ENCODE peak calls at places on chromosomes 6 and 20, in six cellular contexts. H is fibroblast of mammary gland; Q is astrocyte; T is HFFc6; F is natural killer cell; V is activated CD8-positive, alpha-beta T cell treated with anti-CD3 and anti-CD28 coated beads for 36 hours. S is an unnamed sample.

GRCh38 chr6:148118303-148118702 is 224.3 kb upstream of the SASH1 start:
- DNase-seq in H (no peak), Q (no peak), T (no peak), F (no peak), V (no peak), S (no peak)

GRCh38 chr6:53101006-53101405 is 35.8 kb downstream of the FBXO9 start:
- DNase-seq in H (no peak), Q (no peak), T (no peak), F (no peak), V (no peak), S (no peak)

GRCh38 chr20:2206957-2207769 is 88.6 kb upstream of the TGM3 start:
- DNase-seq in H (peak; percentile 41), Q (peak; percentile 18), T (peak; percentile 66), F (peak; percentile 59), V (peak; percentile 86), S (peak; percentile 90)

GRCh38 chr6:31246051-31246495 is 25.8 kb downstream of the HLA-C start:
- DNase-seq in H (peak; percentile 82), Q (peak; percentile 64), T (peak; percentile 81), F (no peak), V (no peak), S (peak; percentile 85)

GRCh38 chr6:134174790-134175531 is 122.5 kb upstream of the SLC2A12 start:
- DNase-seq in H (peak; percentile 84), Q (peak; percentile 71), T (peak; percentile 85), F (peak; percentile 84), V (peak; percentile 94), S (peak; percentile 89)

GRCh38 chr20:41135187-41135887 is 2.0 kb upstream of the PLCG1 start:
- DNase-seq in H (peak; percentile 30), Q (no peak), T (no peak), F (peak; percentile 48), V (peak; percentile 80), S (peak; percentile 52)

GRCh38 chr6:2477723-2478122 is 232.3 kb upstream of the GMDS start:
- DNase-seq in H (no peak), Q (no peak), T (no peak), F (no peak), V (no peak), S (no peak)

GRCh38 chr6:54846857-54847721 is 518 bp downstream of the FAM83B start:
- DNase-seq in H (no peak), Q (no peak), T (no peak), F (no peak), V (no peak), S (peak; percentile 4)

GRCh38 chr20:11473971-11474370 is 443.7 kb upstream of the BTBD3 start:
- DNase-seq in H (no peak), Q (peak; percentile 13), T (no peak), F (no peak), V (no peak), S (no peak)

GRCh38 chr6:146871613-146872465 is 273.1 kb downstream of the ADGB start:
- DNase-seq in H (peak; percentile 89), Q (peak; percentile 78), T (no peak), F (no peak), V (no peak), S (no peak)

GRCh38 chr20:44552950-44553908 is 29.1 kb upstream of the PKIG start:
- DNase-seq in H (peak; percentile 96), Q (peak; percentile 90), T (peak; percentile 74), F (no peak), V (no peak), S (peak; percentile 87)

GRCh38 chr6:47599512-47599911 is 98.9 kb upstream of the ADGRF4 start:
- DNase-seq in H (no peak), Q (no peak), T (no peak), F (no peak), V (no peak), S (no peak)

GRCh38 chr6:134675110-134676038 is 274.5 kb downstream of the ALDH8A1 start:
- DNase-seq in H (peak; percentile 45), Q (no peak), T (no peak), F (no peak), V (no peak), S (no peak)

GRCh38 chr20:63741676-63742380 is 2.3 kb downstream of the SLC2A4RG start:
- DNase-seq in H (no peak), Q (no peak), T (no peak), F (no peak), V (no peak), S (no peak)

GRCh38 chr20:63741354-63741675 is 1.7 kb downstream of the SLC2A4RG start:
- DNase-seq in H (no peak), Q (no peak), T (no peak), F (no peak), V (no peak), S (no peak)

GRCh38 chr20:63739129-63740069 is at the start of gene SLC2A4RG:
- DNase-seq in H (peak; percentile 57), Q (peak; percentile 34), T (peak; percentile 28), F (peak; percentile 53), V (peak; percentile 60), S (peak; percentile 78)

GRCh38 chr20:63740070-63740500 is 509 bp downstream of the SLC2A4RG start:
- DNase-seq in H (peak; percentile 17), Q (no peak), T (no peak), F (peak; percentile 51), V (peak; percentile 49), S (peak; percentile 23)

GRCh38 chr20:63740501-63741353 is 1.2 kb downstream of the SLC2A4RG start:
- DNase-seq in H (peak; percentile 89), Q (peak; percentile 72), T (peak; percentile 86), F (no peak), V (peak; percentile 62), S (peak; percentile 97)
- TF ChIP-seq CTCF in H (no peak), Q (no peak), T (peak; percentile 31), F (no peak), V (no peak), S (peak; percentile 6)

DNA sequence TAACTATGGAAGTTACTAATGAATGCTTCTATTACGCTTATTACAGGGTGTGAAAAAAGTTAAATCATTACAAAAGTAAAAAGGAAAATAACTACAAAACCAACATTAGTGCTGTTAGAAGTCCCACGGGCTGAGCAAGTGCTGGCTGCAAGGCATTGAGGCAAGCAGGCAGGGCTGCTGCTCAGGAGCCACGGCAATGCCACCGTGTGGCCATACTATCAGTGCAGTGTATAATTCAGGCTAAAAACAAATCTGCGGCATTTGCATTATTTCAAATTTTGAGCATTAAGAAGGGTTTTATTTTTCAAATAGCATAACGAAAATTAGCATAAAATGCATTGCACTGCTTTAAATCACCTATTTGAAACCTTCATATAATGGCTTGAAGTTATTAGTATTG is 17.1 kb downstream of the IFNGR1 start:
- DNase-seq in H (no peak), Q (no peak), T (no peak), F (no peak), V (peak; percentile 19), S (no peak)
- TF ChIP-seq CTCF in H (peak; percentile 16), Q (no peak), T (peak; percentile 28), F (no peak), V (no peak), S (no peak)

GRCh38 chr6:113190170-113190569 is 667.0 kb upstream of the MARCKS start:
- DNase-seq in H (peak; percentile 23), Q (no peak), T (no peak), F (no peak), V (no peak), S (no peak)
- TF ChIP-seq CTCF in H (peak; percentile 27), Q (no peak), T (peak; percentile 27), F (no peak), V (no peak), S (no peak)

GRCh38 chr6:33761922-33762629 is 15.4 kb upstream of the IP6K3 start:
- DNase-seq in H (peak; percentile 41), Q (no peak), T (peak; percentile 26), F (no peak), V (peak; percentile 68), S (peak; percentile 46)
- TF ChIP-seq CTCF in H (peak; percentile 67), Q (peak; percentile 31), T (peak; percentile 81), F (no peak), V (peak; percentile 56), S (peak; percentile 74)

GRCh38 chr20:16556299-16556698 is 16.9 kb downstream of the KIF16B start:
- DNase-seq in H (peak; percentile 96), Q (no peak), T (no peak), F (no peak), V (no peak), S (peak; percentile 57)
- TF ChIP-seq CTCF in H (no peak), Q (no peak), T (no peak), F (no peak), V (no peak), S (no peak)

GRCh38 chr6:160690458-160690857 is 11.6 kb upstream of the PLG start:
- DNase-seq in H (no peak), Q (no peak), T (no peak), F (no peak), V (no peak), S (no peak)

GRCh38 chr6:160691617-160692016 is 10.4 kb upstream of the PLG start:
- DNase-seq in H (no peak), Q (no peak), T (no peak), F (no peak), V (no peak), S (no peak)

GRCh38 chr6:160697826-160698225 is 4.2 kb upstream of the PLG start:
- DNase-seq in H (no peak), Q (no peak), T (no peak), F (no peak), V (no peak), S (no peak)

GRCh38 chr6:160692369-160692959 is 9.6 kb upstream of the PLG start:
- DNase-seq in H (no peak), Q (no peak), T (no peak), F (no peak), V (no peak), S (no peak)
- TF ChIP-seq CTCF in H (no peak), Q (no peak), T (no peak), F (no peak), V (no peak), S (no peak)

DNA sequence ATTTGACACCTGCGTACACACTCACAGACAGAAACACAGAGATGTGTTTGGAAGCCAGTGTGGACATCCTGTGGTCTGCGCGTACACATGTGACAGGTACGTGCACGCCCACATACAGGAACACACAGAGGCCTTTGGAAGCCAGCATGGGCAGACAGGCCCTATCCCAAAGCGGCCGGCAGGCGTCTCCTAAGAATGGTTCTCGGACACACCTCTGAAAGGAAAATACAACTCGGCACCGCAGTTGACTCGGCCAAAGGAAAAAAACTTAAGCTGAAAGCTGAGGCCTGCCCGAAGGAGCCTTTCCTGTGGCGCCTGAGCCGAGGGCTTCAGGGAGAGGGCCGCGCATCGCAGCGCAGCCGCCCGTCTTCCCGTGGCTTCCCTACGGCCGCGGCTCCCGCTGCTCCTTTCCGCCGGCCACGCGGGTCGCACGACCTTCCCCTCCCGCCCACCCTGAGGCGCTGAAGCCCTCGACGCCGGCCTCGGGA is 1.4 kb upstream of the CEP43 start:
- DNase-seq in H (peak; percentile 75), Q (peak; percentile 60), T (peak; percentile 76), F (peak; percentile 26), V (peak; percentile 71), S (peak; percentile 87)
- TF ChIP-seq CTCF in H (peak; percentile 55), Q (peak; percentile 45), T (peak; percentile 63), F (no peak), V (no peak), S (peak; percentile 63)

GRCh38 chr20:36717657-36718056 is 28.2 kb downstream of the NDRG3 start:
- DNase-seq in H (peak; percentile 18), Q (no peak), T (peak; percentile 2), F (no peak), V (peak; percentile 11), S (peak; percentile 16)
- TF ChIP-seq CTCF in H (peak; percentile 28), Q (no peak), T (peak; percentile 30), F (no peak), V (peak; percentile 32), S (no peak)

GRCh38 chr6:28152531-28152930 is 10.8 kb downstream of the ZKSCAN8 start:
- DNase-seq in H (no peak), Q (no peak), T (no peak), F (no peak), V (no peak), S (no peak)
- TF ChIP-seq CTCF in H (no peak), Q (no peak), T (no peak), F (no peak), V (no peak), S (no peak)